ENCODE peak calls at places on chromosomes 11 and 22, in four cellular contexts. P is osteocyte, O is AG09309, N is tibial artery. M is an unnamed sample.

GRCh38 chr11:34182921-34183685 is 77.7 kb downstream of the NAT10 start:
- DNase-seq in P (no peak), O (no peak), N (no peak), M (no peak)

GRCh38 chr22:22578702-22579424 is 19.8 kb upstream of the PRAME start:
- DNase-seq in P (no peak), O (no peak), N (no peak), M (no peak)

GRCh38 chr11:83862033-83862432 is 575.9 kb upstream of the CCDC90B start:
- DNase-seq in P (no peak), O (no peak), N (no peak), M (no peak)

GRCh38 chr11:128963744-128964340 is 21.2 kb upstream of the TP53AIP1 start:
- DNase-seq in P (no peak), O (no peak), N (no peak), M (no peak)

GRCh38 chr22:44895296-44896055 is 114.3 kb downstream of the PHF21B start:
- DNase-seq in P (peak; percentile 63), O (no peak), N (no peak), M (no peak)

GRCh38 chr22:46934746-46935491 is 172.5 kb downstream of the TBC1D22A start:
- DNase-seq in P (peak; percentile 82), O (peak; percentile 61), N (no peak), M (peak; percentile 54)

GRCh38 chr22:46082633-46083032 is 67.7 kb upstream of the PPARA start:
- DNase-seq in P (no peak), O (no peak), N (no peak), M (no peak)

GRCh38 chr11:2422461-2423156 is 21.7 kb downstream of the TRPM5 start:
- DNase-seq in P (no peak), O (no peak), N (no peak), M (no peak)

GRCh38 chr11:31958086-31958735 is 132.7 kb upstream of the RCN1 start:
- DNase-seq in P (peak; percentile 86), O (no peak), N (no peak), M (peak; percentile 77)

GRCh38 chr11:2921261-2921660 is 8.0 kb downstream of the PHLDA2 start:
- DNase-seq in P (no peak), O (no peak), N (no peak), M (no peak)

GRCh38 chr11:92932023-92932422 is 37.4 kb upstream of the MTNR1B start:
- DNase-seq in P (no peak), O (no peak), N (no peak), M (no peak)

GRCh38 chr11:128497057-128497957 is 90.1 kb downstream of the ETS1 start:
- DNase-seq in P (peak; percentile 86), O (peak; percentile 96), N (no peak), M (peak; percentile 41)

GRCh38 chr22:18068381-18068988 is 9.3 kb upstream of the PEX26 start:
- DNase-seq in P (no peak), O (no peak), N (peak; percentile 75), M (no peak)

GRCh38 chr22:18070041-18070440 is 7.7 kb upstream of the PEX26 start:
- DNase-seq in P (no peak), O (no peak), N (no peak), M (no peak)

GRCh38 chr22:18071968-18072310 is 5.9 kb upstream of the PEX26 start:
- DNase-seq in P (no peak), O (no peak), N (peak; percentile 37), M (no peak)

GRCh38 chr22:18068991-18069390 is 8.8 kb upstream of the PEX26 start:
- DNase-seq in P (no peak), O (no peak), N (no peak), M (no peak)

GRCh38 chr22:18070556-18071306 is 7.1 kb upstream of the PEX26 start:
- DNase-seq in P (no peak), O (no peak), N (peak; percentile 46), M (no peak)
- TF ChIP-seq CTCF in P (peak; percentile 32), O (peak; percentile 30), N (no peak), M (peak; percentile 23)

GRCh38 chr11:46012185-46012584 is 89.7 kb downstream of the LARGE2 start:
- DNase-seq in P (no peak), O (no peak), N (no peak), M (no peak)
- TF ChIP-seq CTCF in P (no peak), O (no peak), N (no peak), M (no peak)

GRCh38 chr11:77113382-77114088 is 10.9 kb downstream of the OMP start:
- DNase-seq in P (no peak), O (no peak), N (no peak), M (peak; percentile 53)
- TF ChIP-seq CTCF in P (peak; percentile 68), O (peak; percentile 74), N (no peak), M (no peak)

DNA sequence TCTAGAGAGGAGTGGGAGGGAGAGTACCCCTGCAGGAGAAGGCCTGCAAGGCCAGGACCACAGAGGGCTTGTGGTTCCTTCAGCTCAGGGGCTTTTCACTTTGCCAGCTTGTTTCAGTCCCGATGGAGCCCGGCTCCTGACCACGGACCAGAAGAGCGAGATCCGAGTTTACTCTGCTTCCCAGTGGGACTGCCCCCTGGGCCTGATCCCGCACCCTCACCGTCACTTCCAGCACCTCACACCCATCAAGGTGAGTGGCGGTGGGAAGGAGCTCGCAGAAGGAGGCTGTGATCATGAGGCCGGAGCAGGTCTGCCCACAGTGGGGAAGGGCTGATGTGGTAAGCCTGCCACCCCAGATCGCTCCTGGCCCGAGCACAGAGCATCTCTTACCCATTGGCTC is 13.5 kb downstream of the ACP2 start:
- DNase-seq in P (no peak), O (no peak), N (no peak), M (no peak)
- TF ChIP-seq CTCF in P (no peak), O (no peak), N (no peak), M (no peak)

GRCh38 chr22:24188705-24189248 is 7.5 kb downstream of the SUSD2 start:
- DNase-seq in P (no peak), O (no peak), N (peak; percentile 65), M (no peak)

GRCh38 chr22:24187731-24188644 is 6.7 kb downstream of the SUSD2 start:
- DNase-seq in P (peak; percentile 82), O (no peak), N (peak; percentile 65), M (no peak)

GRCh38 chr22:24190159-24190540 is 8.9 kb downstream of the SUSD2 start:
- DNase-seq in P (no peak), O (no peak), N (peak; percentile 73), M (no peak)

GRCh38 chr22:24190566-24191208 is 9.4 kb downstream of the SUSD2 start:
- DNase-seq in P (no peak), O (no peak), N (peak; percentile 66), M (no peak)

DNA sequence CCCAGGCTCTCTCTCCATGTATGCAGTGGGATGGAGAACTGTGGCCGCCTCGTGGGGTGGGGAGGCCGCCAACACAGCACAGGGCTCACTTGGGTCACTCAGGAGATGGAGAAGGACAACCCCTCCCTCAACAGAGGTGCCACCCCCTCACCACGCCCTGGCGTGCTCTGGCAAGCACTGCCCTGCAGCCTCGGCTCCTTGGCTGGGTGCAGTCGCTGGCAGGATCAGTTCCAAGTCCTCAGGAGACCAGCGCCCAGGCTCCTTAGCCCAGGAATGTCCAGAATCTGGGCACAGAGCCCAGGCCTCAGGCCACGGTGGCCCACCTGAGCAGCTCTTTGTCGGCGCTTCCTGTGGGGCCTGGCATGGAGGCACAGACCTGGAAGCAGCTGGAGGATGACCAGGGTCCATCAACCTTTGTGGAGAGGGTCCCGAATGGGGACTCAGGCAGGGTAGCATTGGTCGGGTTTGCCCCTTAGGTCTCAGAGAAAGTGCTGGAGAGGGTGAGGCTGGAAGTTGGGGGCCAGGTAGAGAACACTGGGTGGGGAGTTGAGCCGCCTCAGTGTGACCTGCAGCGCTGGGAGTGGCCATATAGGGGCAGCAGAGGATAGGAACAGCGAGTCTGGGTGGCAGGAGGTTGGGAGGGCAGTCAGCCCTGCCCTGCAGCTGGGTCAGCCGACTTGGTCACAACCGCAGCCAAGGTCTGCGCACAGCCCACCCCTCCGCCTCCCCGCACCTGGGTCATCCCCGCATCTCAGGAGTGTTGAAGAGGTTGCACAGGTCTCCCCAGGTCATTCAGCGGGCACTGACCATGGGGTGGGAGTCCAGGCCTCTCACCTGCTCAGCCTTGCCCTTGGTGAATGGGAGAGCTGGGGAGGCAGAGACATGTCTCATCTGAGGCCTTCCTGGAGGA is 8.2 kb downstream of the SUSD2 start:
- DNase-seq in P (peak; percentile 88), O (no peak), N (peak; percentile 89), M (peak; percentile 87)
- TF ChIP-seq CTCF in P (peak; percentile 94), O (peak; percentile 97), N (peak; percentile 98), M (peak; percentile 77)

GRCh38 chr11:44125598-44125997 is 30.1 kb downstream of the EXT2 start:
- DNase-seq in P (no peak), O (no peak), N (no peak), M (no peak)

GRCh38 chr11:44116433-44116832 is 21.0 kb downstream of the EXT2 start:
- DNase-seq in P (no peak), O (no peak), N (no peak), M (no peak)

GRCh38 chr11:44120169-44120568 is 24.7 kb downstream of the EXT2 start:
- DNase-seq in P (no peak), O (no peak), N (no peak), M (no peak)
- TF ChIP-seq CTCF in P (peak; percentile 33), O (peak; percentile 32), N (peak; percentile 30), M (no peak)

GRCh38 chr22:50268655-50269113 is 1.5 kb downstream of the MAPK11 start:
- DNase-seq in P (no peak), O (no peak), N (no peak), M (no peak)

GRCh38 chr22:50269573-50270301 is 443 bp downstream of the MAPK11 start:
- DNase-seq in P (no peak), O (no peak), N (no peak), M (peak; percentile 72)

GRCh38 chr22:50266994-50267393 is 3.2 kb downstream of the MAPK11 start:
- DNase-seq in P (no peak), O (no peak), N (no peak), M (no peak)

GRCh38 chr22:50270302-50271010 is at the start of gene MAPK11:
- DNase-seq in P (peak; percentile 90), O (no peak), N (peak; percentile 80), M (peak; percentile 78)

DNA sequence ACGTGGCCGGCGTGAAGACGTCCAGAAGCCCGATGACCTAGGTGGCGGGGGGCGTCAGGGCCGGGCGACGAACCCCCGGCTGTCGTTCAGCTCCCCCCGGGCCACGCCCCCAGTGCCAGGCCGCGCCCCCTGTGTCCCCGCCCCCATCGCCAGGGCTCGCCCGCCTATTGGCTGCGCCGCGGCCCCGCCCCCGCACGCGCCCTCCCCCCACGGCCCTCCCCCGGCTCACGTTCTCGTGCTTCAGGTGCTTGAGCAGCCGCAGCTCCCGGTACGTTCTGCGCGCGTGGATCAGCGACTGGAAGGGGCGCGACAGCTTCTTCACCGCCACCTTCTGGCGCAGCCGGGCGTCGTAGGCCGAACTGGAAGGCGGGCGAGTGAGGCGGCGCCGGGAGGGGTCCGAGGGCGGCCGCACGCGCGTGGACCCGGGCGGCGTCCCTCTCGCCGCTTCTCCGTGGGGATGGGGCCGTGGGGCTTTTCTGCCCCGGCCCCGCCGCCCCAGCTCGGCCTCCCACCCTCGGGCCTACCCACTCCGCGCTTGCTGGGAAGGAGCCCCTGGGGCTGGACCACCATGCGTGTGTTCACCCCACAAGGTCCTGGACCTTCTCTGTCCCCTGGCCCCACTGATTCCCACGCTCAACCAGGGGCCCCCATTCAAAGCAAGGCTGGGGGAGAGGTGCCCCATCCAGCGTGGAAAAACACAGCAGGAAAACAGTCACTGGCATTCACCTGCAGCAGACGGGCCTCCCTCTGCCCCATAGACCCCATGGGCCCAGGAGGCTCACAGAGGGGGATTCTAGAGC is 2.4 kb downstream of the MAPK11 start:
- DNase-seq in P (no peak), O (no peak), N (peak; percentile 77), M (peak; percentile 78)
- TF ChIP-seq CTCF in P (no peak), O (peak; percentile 33), N (no peak), M (peak; percentile 45)